ENCODE peak calls at places on chromosomes 4 and X, in four cellular contexts. R is heart left ventricle, T is breast epithelium, B is body of pancreas. S is an unnamed sample. For H3K4me1 and H3K36me3, the result is how much of the 10 kb centered on the place peaks cover.

GRCh38 chrX:151985955-151986354 is 11.5 kb upstream of the GABRE start:
- DNase-seq in T (no peak), B (no peak), R (peak), S (no peak)

GRCh38 chrX:47623540-47624027 is 3.9 kb upstream of the SYN1 start:
- DNase-seq in R (peak), T (peak), B (peak), S (no peak)

GRCh38 chrX:63664083-63664482 is 120.9 kb downstream of the ARHGEF9 start:
- DNase-seq in B (no peak), R (no peak), T (no peak), S (no peak)

GRCh38 chrX:123408856-123409737 is 225.0 kb downstream of the GRIA3 start:
- DNase-seq in T (no peak), B (no peak), R (no peak), S (no peak)

GRCh38 chr4:189840356-189840755 is 100.3 kb upstream of the FRG1 start:
- DNase-seq in R (no peak), B (no peak), T (no peak), S (no peak)

GRCh38 chr4:142407569-142407968 is 438.5 kb downstream of the INPP4B start:
- DNase-seq in T (no peak), R (no peak), B (no peak), S (no peak)

GRCh38 chrX:13398073-13398823 is 78.4 kb upstream of the ATXN3L start:
- DNase-seq in T (no peak), B (peak), R (peak), S (no peak)

GRCh38 chr4:133968174-133968573 is 233.4 kb downstream of the PABPC4L start:
- DNase-seq in T (no peak), R (no peak), B (no peak), S (no peak)

GRCh38 chrX:13952581-13952980 is 77.1 kb downstream of the GEMIN8 start:
- DNase-seq in R (no peak), B (no peak), T (no peak), S (no peak)

GRCh38 chr4:124282301-124282898 is 430.1 kb downstream of the ANKRD50 start:
- DNase-seq in T (no peak), R (no peak), B (no peak), S (no peak)

GRCh38 chrX:13733506-13733905 is 914 bp downstream of the TRAPPC2 start:
- DNase-seq in T (no peak), R (no peak), B (no peak), S (no peak)

GRCh38 chr4:154757713-154758112 is 13.9 kb downstream of the LRAT start:
- DNase-seq in T (no peak), B (no peak), R (no peak), S (no peak)

GRCh38 chr4:5905714-5906113 is 12.8 kb upstream of the CRMP1 start:
- DNase-seq in R (no peak), B (no peak), T (no peak), S (no peak)

GRCh38 chr4:106222548-106222947 is 93.5 kb downstream of the TBCK start:
- DNase-seq in R (no peak), T (no peak), B (no peak), S (no peak)

GRCh38 chr4:105457997-105458396 is 15.9 kb downstream of the PPA2 start:
- DNase-seq in B (no peak), T (no peak), R (no peak), S (no peak)

GRCh38 chrX:51860679-51861078 is 32.7 kb upstream of the MAGED1 start:
- DNase-seq in B (peak), T (no peak), R (no peak), S (no peak)

GRCh38 chr4:150822407-150822806 is 192.7 kb downstream of the LRBA start:
- DNase-seq in R (no peak), B (no peak), T (no peak), S (no peak)

GRCh38 chrX:144840616-144841015 is 406.7 kb upstream of the SPANXN1 start:
- DNase-seq in R (no peak), T (no peak), B (no peak), S (no peak)

GRCh38 chrX:113929004-113929403 is 654.9 kb upstream of the HTR2C start:
- DNase-seq in R (no peak), B (peak), T (no peak), S (no peak)

GRCh38 chr4:145098675-145099037 is 545 bp downstream of the ABCE1 start:
- DNase-seq in R (peak), B (peak), T (no peak), S (no peak)

GRCh38 chr4:184016742-184017668 is 111.9 kb downstream of the STOX2 start:
- DNase-seq in R (no peak), T (no peak), B (no peak), S (no peak)

GRCh38 chr4:152021788-152022438 is 261.1 kb upstream of the GATB start:
- DNase-seq in R (peak), T (no peak), B (no peak), S (no peak)

GRCh38 chr4:138802499-138802898 is 213.1 kb upstream of the NOCT start:
- DNase-seq in R (no peak), T (no peak), B (no peak), S (no peak)

GRCh38 chrX:30196322-30196721 is 19.0 kb upstream of the MAGEB2 start:
- DNase-seq in B (no peak), T (no peak), R (no peak), S (no peak)

GRCh38 chr4:123495530-123495929 is 98.9 kb downstream of the SPRY1 start:
- DNase-seq in R (no peak), T (no peak), B (no peak), S (no peak)

GRCh38 chr4:79650794-79651431 is 242.9 kb upstream of the GK2 start:
- DNase-seq in B (no peak), T (no peak), R (no peak), S (no peak)

GRCh38 chr4:30757357-30757756 is 37.2 kb downstream of the PCDH7 start:
- DNase-seq in R (no peak), T (no peak), B (no peak), S (no peak)

GRCh38 chr4:44194365-44194764 is 254.2 kb downstream of the KCTD8 start:
- DNase-seq in R (no peak), B (no peak), T (no peak), S (no peak)

GRCh38 chr4:57013529-57014120 is 34.9 kb downstream of the POLR2B start:
- DNase-seq in B (no peak), T (no peak), R (no peak), S (no peak)

GRCh38 chrX:101655540-101655939 is 4.1 kb downstream of the ARMCX2 start:
- DNase-seq in R (no peak), T (no peak), B (no peak), S (no peak)

GRCh38 chr4:74944354-74944793 is 11.5 kb downstream of the PARM1 start:
- DNase-seq in B (peak), R (peak), T (peak), S (no peak)

GRCh38 chrX:56309881-56310280 is 77.7 kb downstream of the KLF8 start:
- DNase-seq in R (no peak), T (no peak), B (no peak), S (no peak)

GRCh38 chrX:22246620-22247019 is 26.1 kb upstream of the CBLL2 start:
- DNase-seq in T (no peak), R (no peak), B (no peak), S (no peak)

GRCh38 chrX:41913476-41913875 is 9.9 kb downstream of the CASK start:
- DNase-seq in B (no peak), T (no peak), R (no peak), S (no peak)

GRCh38 chr4:25560605-25561004 is 95.0 kb upstream of the SLC34A2 start:
- DNase-seq in B (no peak), T (no peak), R (no peak), S (no peak)

GRCh38 chrX:16138108-16138427 is 14.7 kb downstream of the GRPR start:
- DNase-seq in R (no peak), B (no peak), T (no peak), S (no peak)

GRCh38 chr4:183182873-183183725 is 84.0 kb downstream of the WWC2 start:
- DNase-seq in T (no peak), R (peak), B (no peak), S (no peak)

GRCh38 chrX:95071621-95072020 is 1397.6 kb downstream of the FAM133A start:
- DNase-seq in B (no peak), R (no peak), T (no peak), S (no peak)

DNA sequence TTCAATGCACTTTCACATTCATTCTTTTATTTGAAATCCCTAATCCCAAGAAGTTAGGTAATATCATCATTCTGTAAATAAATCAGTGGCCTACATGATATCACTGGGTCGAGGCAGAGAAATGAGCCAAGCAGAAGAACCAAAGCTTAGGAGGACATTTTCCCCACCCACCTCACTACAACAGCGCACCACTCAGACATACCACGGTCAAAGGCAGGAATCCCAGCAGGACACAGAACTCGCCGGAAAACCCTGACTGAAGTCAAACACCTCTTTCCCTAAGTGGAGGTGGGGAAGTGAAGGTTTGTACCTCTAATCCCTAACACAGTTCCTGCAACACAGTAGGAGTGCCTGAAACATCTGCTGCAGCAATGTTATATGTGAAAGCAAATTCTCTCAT is 21.5 kb downstream of the RELL1 start:
- DNase-seq in R (no peak), T (no peak), B (no peak), S (no peak)
- H3K4me1 ChIP-seq in R (half or more), T (under half), B (under half), S (half or more)

GRCh38 chr4:69764311-69764710 is 3.9 kb upstream of the SULT1B1 start:
- DNase-seq in T (no peak), R (no peak), B (no peak), S (no peak)

GRCh38 chr4:69759189-69759604 is 1.2 kb downstream of the SULT1B1 start:
- DNase-seq in R (no peak), T (no peak), B (no peak), S (no peak)

GRCh38 chr4:69757464-69757863 is 3.0 kb downstream of the SULT1B1 start:
- DNase-seq in R (no peak), T (no peak), B (no peak), S (no peak)

GRCh38 chr4:69763233-69763632 is 2.8 kb upstream of the SULT1B1 start:
- DNase-seq in B (no peak), T (no peak), R (no peak), S (no peak)

GRCh38 chr4:69760455-69760854 is at the start of gene SULT1B1:
- DNase-seq in R (no peak), T (no peak), B (peak), S (no peak)
- TF ChIP-seq POLR2A in R (no peak), T (no peak), B (no peak), S (no peak)

DNA sequence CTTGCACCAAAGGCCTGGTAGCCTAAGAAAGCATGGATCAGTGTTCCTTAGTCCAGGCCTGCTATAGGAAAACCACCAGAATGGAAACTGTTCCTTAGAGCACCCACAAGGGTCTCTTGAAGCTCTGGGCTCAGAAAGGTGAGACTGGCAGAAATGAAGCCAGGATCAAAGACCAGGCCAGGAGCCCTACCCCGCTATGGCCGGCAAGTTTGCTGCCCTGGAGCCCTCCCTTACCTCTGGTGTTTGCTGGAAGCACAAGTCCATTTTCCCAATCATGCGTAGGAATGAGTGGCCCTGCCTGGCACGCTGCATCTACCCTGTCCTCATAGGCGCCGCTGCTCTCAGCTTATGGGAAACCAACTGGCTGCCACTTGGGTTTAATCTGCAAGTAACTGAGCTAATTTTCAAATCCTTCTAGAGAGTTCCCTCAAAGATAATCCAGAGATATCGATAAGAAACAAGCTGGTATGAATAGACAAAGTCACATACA is 37.4 kb downstream of the BCOR start:
- DNase-seq in T (no peak), R (no peak), B (no peak), S (no peak)
- H3K36me3 ChIP-seq in T (under half), R (under half), B (under half), S (half or more)

GRCh38 chr4:169238445-169238844 is 32.3 kb downstream of the SH3RF1 start:
- DNase-seq in B (peak), R (peak), T (no peak), S (no peak)
- H3K4me1 ChIP-seq in B (under half), R (under half), T (under half), S (under half)

S was measured in esophagus squamous epithelium.